ENCODE peak calls at places on chromosome 15, in four cellular contexts. One of them, this sample, is unnamed.

GRCh38 chr15:93362203-93362602 is 273.2 kb upstream of the RGMA start:
- DNase-seq in sigmoid colon: peak; percentile 4
- DNase-seq in mammary epithelial cell: no peak
- DNase-seq in foreskin fibroblast: no peak
- DNase-seq in this sample: no peak

GRCh38 chr15:94175420-94175819 is 55.9 kb upstream of the MCTP2 start:
- DNase-seq in sigmoid colon: no peak
- DNase-seq in mammary epithelial cell: no peak
- DNase-seq in foreskin fibroblast: no peak
- DNase-seq in this sample: no peak

GRCh38 chr15:69578792-69579587 is 126.4 kb downstream of the RPLP1 start:
- DNase-seq in sigmoid colon: no peak
- DNase-seq in mammary epithelial cell: peak; percentile 21
- DNase-seq in foreskin fibroblast: no peak
- DNase-seq in this sample: no peak

GRCh38 chr15:80620141-80620540 is 75.0 kb upstream of the ABHD17C start:
- DNase-seq in sigmoid colon: no peak
- DNase-seq in mammary epithelial cell: no peak
- DNase-seq in foreskin fibroblast: no peak
- DNase-seq in this sample: no peak

GRCh38 chr15:70569718-70570231 is 193.6 kb downstream of the UACA start:
- DNase-seq in sigmoid colon: no peak
- DNase-seq in mammary epithelial cell: peak; percentile 74
- DNase-seq in foreskin fibroblast: no peak
- DNase-seq in this sample: no peak

GRCh38 chr15:66394912-66395311 is 8.2 kb downstream of the MAP2K1 start:
- DNase-seq in sigmoid colon: no peak
- DNase-seq in mammary epithelial cell: no peak
- DNase-seq in foreskin fibroblast: no peak
- DNase-seq in this sample: no peak

GRCh38 chr15:73017987-73018386 is 34.3 kb upstream of the NEO1 start:
- DNase-seq in sigmoid colon: no peak
- DNase-seq in mammary epithelial cell: no peak
- DNase-seq in foreskin fibroblast: peak; percentile 15
- DNase-seq in this sample: no peak

GRCh38 chr15:27897481-27897880 is 201.6 kb downstream of the OCA2 start:
- DNase-seq in sigmoid colon: no peak
- DNase-seq in mammary epithelial cell: no peak
- DNase-seq in foreskin fibroblast: no peak
- DNase-seq in this sample: no peak

GRCh38 chr15:73996939-73997338 is 2.4 kb downstream of the PML start:
- DNase-seq in sigmoid colon: peak; percentile 50
- DNase-seq in mammary epithelial cell: peak; percentile 79
- DNase-seq in foreskin fibroblast: peak; percentile 50
- DNase-seq in this sample: no peak

GRCh38 chr15:70974004-70974832 is 81.6 kb downstream of the LRRC49 start:
- DNase-seq in sigmoid colon: no peak
- DNase-seq in mammary epithelial cell: peak; percentile 36
- DNase-seq in foreskin fibroblast: peak; percentile 81
- DNase-seq in this sample: peak; percentile 25

GRCh38 chr15:39461536-39462140 is 119.2 kb upstream of the THBS1 start:
- DNase-seq in sigmoid colon: peak; percentile 82
- DNase-seq in mammary epithelial cell: no peak
- DNase-seq in foreskin fibroblast: peak; percentile 40
- DNase-seq in this sample: no peak

GRCh38 chr15:48573780-48574179 is 71.7 kb downstream of the FBN1 start:
- DNase-seq in sigmoid colon: no peak
- DNase-seq in mammary epithelial cell: no peak
- DNase-seq in foreskin fibroblast: no peak
- DNase-seq in this sample: no peak

GRCh38 chr15:92166751-92167412 is 226.8 kb upstream of the ST8SIA2 start:
- DNase-seq in sigmoid colon: no peak
- DNase-seq in mammary epithelial cell: no peak
- DNase-seq in foreskin fibroblast: no peak
- DNase-seq in this sample: no peak

GRCh38 chr15:69820819-69821218 is 276.9 kb downstream of the TLE3 start:
- DNase-seq in sigmoid colon: no peak
- DNase-seq in mammary epithelial cell: no peak
- DNase-seq in foreskin fibroblast: no peak
- DNase-seq in this sample: no peak

GRCh38 chr15:32730677-32731654 is 13.2 kb downstream of the GREM1 start:
- DNase-seq in sigmoid colon: no peak
- DNase-seq in mammary epithelial cell: peak; percentile 24
- DNase-seq in foreskin fibroblast: no peak
- DNase-seq in this sample: no peak

GRCh38 chr15:94683912-94684311 is 452.6 kb downstream of the MCTP2 start:
- DNase-seq in sigmoid colon: no peak
- DNase-seq in mammary epithelial cell: no peak
- DNase-seq in foreskin fibroblast: no peak
- DNase-seq in this sample: no peak

GRCh38 chr15:76823903-76824302 is 81.2 kb downstream of the SCAPER start:
- DNase-seq in sigmoid colon: no peak
- DNase-seq in mammary epithelial cell: no peak
- DNase-seq in foreskin fibroblast: no peak
- DNase-seq in this sample: no peak

GRCh38 chr15:58419803-58420524 is 11.8 kb upstream of the LIPC start:
- DNase-seq in sigmoid colon: no peak
- DNase-seq in mammary epithelial cell: no peak
- DNase-seq in foreskin fibroblast: no peak
- DNase-seq in this sample: no peak

GRCh38 chr15:36347272-36347864 is 232.1 kb upstream of the CDIN1 start:
- DNase-seq in sigmoid colon: no peak
- DNase-seq in mammary epithelial cell: no peak
- DNase-seq in foreskin fibroblast: no peak
- DNase-seq in this sample: no peak

GRCh38 chr15:57005244-57005643 is 86.8 kb downstream of the TCF12 start:
- DNase-seq in sigmoid colon: no peak
- DNase-seq in mammary epithelial cell: no peak
- DNase-seq in foreskin fibroblast: no peak
- DNase-seq in this sample: no peak

GRCh38 chr15:77784361-77785292 is 151.9 kb upstream of the LINGO1 start:
- DNase-seq in sigmoid colon: no peak
- DNase-seq in mammary epithelial cell: no peak
- DNase-seq in foreskin fibroblast: peak; percentile 33
- DNase-seq in this sample: no peak

GRCh38 chr15:78804391-78804792 is 6.9 kb downstream of the ADAMTS7 start:
- DNase-seq in sigmoid colon: no peak
- DNase-seq in mammary epithelial cell: no peak
- DNase-seq in foreskin fibroblast: no peak
- DNase-seq in this sample: no peak
- H3K4me3 ChIP-seq in sigmoid colon: no peak overlapping the region
- H3K4me3 ChIP-seq in mammary epithelial cell: no peak overlapping the region
- H3K4me3 ChIP-seq in foreskin fibroblast: no peak overlapping the region
- H3K4me3 ChIP-seq in this sample: no peak overlapping the region

GRCh38 chr15:61387675-61388074 is 158.6 kb upstream of the RORA start:
- DNase-seq in sigmoid colon: no peak
- DNase-seq in mammary epithelial cell: no peak
- DNase-seq in foreskin fibroblast: no peak
- DNase-seq in this sample: peak; percentile 36

GRCh38 chr15:61380270-61380669 is 151.2 kb upstream of the RORA start:
- DNase-seq in sigmoid colon: no peak
- DNase-seq in mammary epithelial cell: no peak
- DNase-seq in foreskin fibroblast: no peak
- DNase-seq in this sample: no peak

GRCh38 chr15:61381501-61381900 is 152.4 kb upstream of the RORA start:
- DNase-seq in sigmoid colon: no peak
- DNase-seq in mammary epithelial cell: no peak
- DNase-seq in foreskin fibroblast: no peak
- DNase-seq in this sample: no peak

GRCh38 chr15:61382927-61383326 is 153.8 kb upstream of the RORA start:
- DNase-seq in sigmoid colon: no peak
- DNase-seq in mammary epithelial cell: no peak
- DNase-seq in foreskin fibroblast: peak; percentile 59
- DNase-seq in this sample: peak; percentile 51

DNA sequence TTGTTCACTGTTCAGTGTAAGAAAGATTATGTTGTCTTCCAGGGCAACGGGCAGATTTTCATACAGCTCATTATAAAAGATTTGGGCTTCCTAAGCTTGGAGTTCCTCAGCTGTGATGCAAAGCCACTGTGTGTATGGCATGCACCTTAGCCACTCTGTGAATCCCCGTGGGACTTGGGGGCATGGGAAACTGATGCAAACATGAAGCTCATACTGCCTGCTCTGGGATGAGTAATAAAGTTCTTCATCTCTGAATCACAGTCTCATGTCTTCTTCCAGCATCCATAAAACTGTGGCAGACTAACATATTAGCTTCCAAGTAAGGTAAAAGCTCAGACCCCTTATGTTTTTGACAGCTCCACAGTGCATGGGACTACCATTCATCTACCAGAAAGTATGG is 154.3 kb upstream of the RORA start:
- DNase-seq in sigmoid colon: no peak
- DNase-seq in mammary epithelial cell: peak; percentile 42
- DNase-seq in foreskin fibroblast: peak; percentile 95
- DNase-seq in this sample: peak; percentile 97
- H3K4me3 ChIP-seq in sigmoid colon: no peak overlapping the region
- H3K4me3 ChIP-seq in mammary epithelial cell: no peak overlapping the region
- H3K4me3 ChIP-seq in foreskin fibroblast: no peak overlapping the region
- H3K4me3 ChIP-seq in this sample: no peak overlapping the region

GRCh38 chr15:75651810-75652543 is 4.3 kb downstream of the SNX33 start:
- DNase-seq in sigmoid colon: no peak
- DNase-seq in mammary epithelial cell: no peak
- DNase-seq in foreskin fibroblast: no peak
- DNase-seq in this sample: no peak

GRCh38 chr15:75650908-75651809 is 3.4 kb downstream of the SNX33 start:
- DNase-seq in sigmoid colon: peak; percentile 80
- DNase-seq in mammary epithelial cell: no peak
- DNase-seq in foreskin fibroblast: peak; percentile 68
- DNase-seq in this sample: no peak

GRCh38 chr15:75648156-75649000 is 666 bp downstream of the SNX33 start:
- DNase-seq in sigmoid colon: peak; percentile 82
- DNase-seq in mammary epithelial cell: peak; percentile 38
- DNase-seq in foreskin fibroblast: peak; percentile 68
- DNase-seq in this sample: no peak

GRCh38 chr15:75649045-75649761 is 1.5 kb downstream of the SNX33 start:
- DNase-seq in sigmoid colon: peak; percentile 69
- DNase-seq in mammary epithelial cell: no peak
- DNase-seq in foreskin fibroblast: peak; percentile 37
- DNase-seq in this sample: no peak

DNA sequence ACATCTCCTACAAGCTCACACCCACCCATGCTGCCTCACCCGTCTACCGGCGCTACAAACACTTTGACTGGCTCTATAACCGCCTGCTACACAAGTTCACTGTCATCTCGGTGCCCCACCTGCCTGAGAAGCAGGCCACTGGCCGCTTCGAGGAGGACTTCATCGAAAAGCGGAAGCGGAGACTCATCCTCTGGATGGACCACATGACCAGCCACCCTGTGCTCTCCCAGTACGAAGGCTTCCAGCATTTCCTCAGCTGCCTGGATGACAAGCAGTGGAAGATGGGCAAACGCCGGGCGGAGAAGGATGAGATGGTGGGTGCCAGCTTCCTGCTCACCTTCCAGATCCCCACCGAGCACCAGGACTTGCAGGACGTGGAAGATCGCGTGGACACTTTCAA is 2.1 kb downstream of the SNX33 start:
- DNase-seq in sigmoid colon: peak; percentile 65
- DNase-seq in mammary epithelial cell: no peak
- DNase-seq in foreskin fibroblast: no peak
- DNase-seq in this sample: no peak
- H3K4me3 ChIP-seq in sigmoid colon: peak overlapping the region; percentile 30
- H3K4me3 ChIP-seq in mammary epithelial cell: peak overlapping the region; percentile 82
- H3K4me3 ChIP-seq in foreskin fibroblast: peak overlapping the region; percentile 71
- H3K4me3 ChIP-seq in this sample: peak overlapping the region; percentile 33

GRCh38 chr15:83282141-83282540 is 2.3 kb downstream of the BNC1 start:
- DNase-seq in sigmoid colon: no peak
- DNase-seq in mammary epithelial cell: no peak
- DNase-seq in foreskin fibroblast: no peak
- DNase-seq in this sample: no peak

GRCh38 chr15:83282859-83283812 is 1.3 kb downstream of the BNC1 start:
- DNase-seq in sigmoid colon: no peak
- DNase-seq in mammary epithelial cell: peak; percentile 42
- DNase-seq in foreskin fibroblast: peak; percentile 65
- DNase-seq in this sample: no peak

GRCh38 chr15:83285284-83285978 is 967 bp upstream of the BNC1 start:
- DNase-seq in sigmoid colon: no peak
- DNase-seq in mammary epithelial cell: peak; percentile 55
- DNase-seq in foreskin fibroblast: no peak
- DNase-seq in this sample: no peak

GRCh38 chr15:83284563-83285283 is at the start of gene BNC1:
- DNase-seq in sigmoid colon: no peak
- DNase-seq in mammary epithelial cell: peak; percentile 84
- DNase-seq in foreskin fibroblast: peak; percentile 20
- DNase-seq in this sample: no peak

GRCh38 chr15:83283813-83284562 is 476 bp downstream of the BNC1 start:
- DNase-seq in sigmoid colon: no peak
- DNase-seq in mammary epithelial cell: peak; percentile 54
- DNase-seq in foreskin fibroblast: peak; percentile 58
- DNase-seq in this sample: no peak
- H3K4me3 ChIP-seq in sigmoid colon: peak overlapping the region; percentile 50
- H3K4me3 ChIP-seq in mammary epithelial cell: peak overlapping the region; percentile 95
- H3K4me3 ChIP-seq in foreskin fibroblast: peak overlapping the region; percentile 74
- H3K4me3 ChIP-seq in this sample: peak overlapping the region; percentile 67

This sample was measured in skeletal muscle cell.